ENCODE peak calls at places on chromosomes 1 and 21, in nine cellular contexts. Y, C, A, J, H, Z, N, L and E are unnamed samples. For H3K4me1 and H3K36me3, the result is how much of the 10 kb centered on the place peaks cover.

GRCh38 chr1:20402585-20403422 is 83.2 kb downstream of the CAMK2N1 start:
- DNase-seq in H (no peak), N (no peak), J (no peak), C (no peak), Y (no peak), A (no peak), Z (no peak), L (peak), E (no peak)

GRCh38 chr1:33698316-33699035 is 165.4 kb upstream of the HMGB4 start:
- DNase-seq in A (no peak), N (no peak), Y (no peak), Z (no peak), J (no peak), L (no peak), C (no peak), H (no peak), E (no peak)

GRCh38 chr1:203215573-203215972 is 13.9 kb downstream of the CHIT1 start:
- DNase-seq in Z (no peak), L (no peak), C (no peak), N (no peak), H (no peak), A (no peak), Y (no peak), J (no peak), E (no peak)

GRCh38 chr1:53400761-53401379 is 58.3 kb upstream of the DMRTB1 start:
- DNase-seq in H (no peak), Z (no peak), N (no peak), L (no peak), A (no peak), C (no peak), J (no peak), Y (no peak), E (no peak)

GRCh38 chr1:203454986-203455471 is 20.6 kb upstream of the PRELP start:
- DNase-seq in Y (no peak), L (no peak), Z (no peak), J (no peak), N (no peak), H (no peak), A (no peak), C (no peak), E (no peak)

GRCh38 chr21:26513212-26513611 is 59.9 kb downstream of the CYYR1 start:
- DNase-seq in C (no peak), J (no peak), N (no peak), L (no peak), A (no peak), Y (peak), H (no peak), Z (no peak), E (no peak)

GRCh38 chr1:3625151-3625907 is 514 bp downstream of the TPRG1L start:
- DNase-seq in Y (peak), L (peak), N (no peak), J (peak), Z (peak), A (no peak), H (no peak), C (peak), E (peak)

GRCh38 chr1:29711582-29712274 is 475.4 kb downstream of the PTPRU start:
- DNase-seq in L (no peak), Y (peak), C (no peak), J (no peak), A (no peak), H (no peak), N (no peak), Z (no peak), E (no peak)

GRCh38 chr21:32335601-32336575 is 37.2 kb downstream of the MRAP start:
- DNase-seq in C (no peak), Y (no peak), Z (no peak), J (no peak), N (no peak), L (no peak), A (no peak), H (no peak), E (no peak)

GRCh38 chr1:184409011-184409410 is 22.2 kb downstream of the C1orf21 start:
- DNase-seq in Y (no peak), L (no peak), C (no peak), N (no peak), A (no peak), H (no peak), Z (no peak), J (no peak), E (no peak)

GRCh38 chr1:154940880-154941228 is 4.3 kb upstream of the PMVK start:
- DNase-seq in J (no peak), C (no peak), Z (no peak), H (no peak), A (no peak), N (no peak), Y (no peak), L (no peak), E (no peak)

DNA sequence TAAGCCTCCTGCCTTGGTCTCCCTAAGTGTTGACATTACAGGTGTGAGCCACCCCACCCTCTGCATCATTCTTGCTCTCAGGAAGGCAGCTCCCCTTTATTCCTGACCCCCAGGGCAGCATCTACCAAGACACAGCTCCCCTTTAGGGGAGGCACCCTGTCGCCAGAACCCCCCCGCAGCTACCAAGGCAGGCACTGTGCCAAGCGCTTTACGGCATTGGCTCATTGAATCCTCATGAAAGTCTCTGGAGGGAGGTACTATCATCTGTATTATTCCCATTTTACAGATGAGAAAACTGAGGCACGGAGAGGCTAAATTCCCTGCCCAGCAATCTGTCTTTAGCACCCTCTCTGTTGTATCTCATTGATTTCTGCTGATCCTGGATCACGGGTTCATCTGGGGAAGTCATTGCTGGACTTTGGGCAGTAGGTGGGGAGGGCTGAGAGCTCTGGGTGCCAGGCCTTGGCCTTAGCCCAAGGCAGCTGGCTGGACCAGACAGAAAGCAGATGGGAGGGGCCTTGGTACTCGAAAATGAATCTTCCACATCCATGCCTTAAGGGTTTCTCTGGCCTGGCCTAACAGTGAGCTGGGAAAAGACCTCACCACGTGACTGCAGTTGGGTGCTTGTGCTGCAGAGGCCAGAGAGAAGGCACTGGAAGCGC is 5.9 kb downstream of the PLOD1 start:
- DNase-seq in Z (no peak), A (no peak), Y (no peak), N (no peak), C (no peak), J (no peak), L (peak), H (no peak), E (peak)
- H3K4me1 ChIP-seq in Z (under half), A (under half), Y (under half), N (under half), C (under half), J (under half), L (under half), H (under half), E (under half)

DNA sequence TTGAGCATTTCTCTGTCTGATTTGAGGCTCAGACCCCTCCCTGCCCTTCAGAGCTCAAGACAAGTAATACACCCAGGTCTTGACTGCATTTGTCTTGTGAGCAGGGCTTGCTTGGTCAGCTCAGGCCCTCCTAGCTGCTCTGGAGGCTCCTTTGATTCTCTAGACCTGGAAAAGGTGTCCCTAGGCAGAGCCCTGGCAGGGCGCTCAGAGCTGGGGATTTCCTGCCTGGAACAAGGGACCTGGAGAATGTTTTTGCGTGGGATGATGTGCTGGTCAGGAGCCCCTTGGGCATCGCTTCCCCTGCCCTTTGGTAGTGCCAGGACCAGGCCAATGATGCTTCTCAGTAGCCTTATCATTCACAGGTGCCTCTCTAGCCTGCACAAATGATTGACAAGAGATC is 4.9 kb upstream of the CCDC28B start:
- DNase-seq in J (peak), A (no peak), H (no peak), N (no peak), L (no peak), Y (no peak), C (no peak), Z (peak), E (no peak)
- H3K36me3 ChIP-seq in J (half or more), A (under half), H (under half), N (under half), L (under half), Y (under half), C (half or more), Z (under half), E (under half)

DNA sequence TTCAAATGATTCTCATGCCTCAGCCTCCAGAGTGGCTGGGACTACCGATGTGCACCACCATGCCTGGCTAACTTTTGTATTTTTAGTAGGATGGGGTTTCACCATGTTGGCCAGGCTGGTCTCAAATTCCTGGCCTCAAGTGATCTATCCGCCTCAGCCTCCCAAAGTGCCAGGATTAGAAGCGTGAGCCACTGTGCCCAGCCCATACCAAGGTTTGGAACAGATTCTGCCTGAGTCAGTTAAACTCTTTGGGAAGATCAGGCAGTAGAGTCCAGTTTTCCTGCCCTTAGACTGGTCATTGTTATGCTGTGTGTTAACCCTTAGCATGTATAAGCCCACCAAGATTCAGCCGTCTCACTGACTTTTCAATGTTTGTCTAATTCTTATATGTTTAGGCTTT is 48.3 kb upstream of the LYPLAL1 start:
- DNase-seq in A (no peak), L (no peak), N (no peak), C (no peak), Z (no peak), Y (no peak), H (no peak), J (no peak), E (no peak)
- H3K4me3 ChIP-seq in A (no peak), L (no peak), N (no peak), C (no peak), Z (no peak), Y (no peak), H (no peak), J (no peak), E (no peak)

DNA sequence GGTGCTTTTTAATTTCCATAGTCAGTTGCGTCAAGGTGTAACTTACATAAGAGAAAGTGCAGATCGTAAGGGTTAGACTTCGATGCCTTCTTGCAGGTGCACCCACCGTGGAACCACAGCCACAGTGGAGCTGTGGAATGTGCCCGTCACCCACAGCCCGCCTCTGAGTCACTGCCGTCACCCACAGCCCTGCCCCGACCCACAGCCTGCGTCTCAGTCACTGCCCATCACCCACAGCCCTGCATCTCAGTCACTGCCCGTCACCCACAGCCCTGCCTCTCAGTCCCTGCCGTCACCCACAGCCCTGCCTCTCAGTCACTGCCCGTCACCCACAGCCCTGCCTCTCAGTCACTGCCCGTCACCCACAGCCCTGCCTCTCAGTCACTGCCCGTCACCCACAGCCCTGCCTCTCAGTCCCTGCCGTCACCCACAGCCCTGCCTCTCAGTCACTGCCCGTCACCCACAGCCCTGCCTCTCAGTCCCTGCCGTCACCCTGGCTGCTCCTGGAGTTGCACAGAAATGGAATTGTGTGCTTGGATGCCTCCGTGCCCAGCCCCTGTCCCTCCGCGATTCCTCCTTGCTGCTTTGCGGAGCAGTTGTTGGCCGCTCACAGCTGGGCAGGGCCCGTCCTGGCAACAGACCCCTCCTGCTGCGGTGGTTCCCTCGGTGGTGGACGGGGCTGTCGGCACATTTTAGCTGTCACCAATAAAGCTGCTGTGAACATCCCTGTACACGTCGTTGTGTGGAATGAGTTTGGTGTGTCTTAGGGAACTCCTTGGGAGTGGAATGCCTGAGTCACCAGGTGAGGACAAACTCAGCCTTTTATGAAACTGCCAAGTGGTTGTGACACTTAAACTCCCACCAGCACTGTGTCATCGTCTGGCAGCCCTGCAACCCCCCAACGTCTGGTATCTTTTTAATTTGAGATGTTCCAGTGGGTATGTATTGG is 44.9 kb upstream of the COL6A2 start:
- DNase-seq in Z (no peak), L (peak), H (no peak), N (no peak), C (no peak), Y (no peak), J (no peak), A (no peak), E (no peak)
- H3K4me1 ChIP-seq in Z (under half), L (under half), H (under half), N (under half), C (under half), Y (under half), J (under half), A (under half), E (under half)

DNA sequence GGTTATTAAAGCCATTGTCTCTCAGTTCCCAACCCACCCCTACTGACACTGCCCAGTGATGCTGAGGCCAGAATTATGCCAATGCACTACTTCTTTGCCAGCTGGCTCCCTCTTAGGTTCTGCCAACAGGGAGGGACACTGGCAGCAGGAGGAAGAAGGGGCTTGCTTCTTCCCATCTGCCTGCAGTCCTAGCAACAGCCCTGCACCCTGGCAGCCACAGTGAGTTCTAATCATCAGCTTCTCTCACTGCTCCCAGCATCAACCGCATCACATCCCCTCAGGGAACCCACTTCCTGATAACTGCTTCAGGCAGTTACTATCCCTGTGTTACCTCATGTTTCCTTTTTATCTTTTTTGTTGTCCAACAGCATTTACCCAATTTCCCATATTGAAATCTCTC is 86.2 kb downstream of the UBR4 start:
- DNase-seq in Z (no peak), C (no peak), Y (no peak), L (no peak), H (no peak), A (no peak), J (no peak), N (no peak), E (no peak)
- H3K36me3 ChIP-seq in Z (under half), C (half or more), Y (half or more), L (half or more), H (half or more), A (under half), J (half or more), N (half or more), E (under half)